ENCODE peak calls at places on chromosomes 2 and 18, in nine cellular contexts. One of them, this sample, is unnamed.

GRCh38 chr2:35976611-35977010 is 379.0 kb upstream of the CRIM1 start:
- DNase-seq in testis: no peak
- DNase-seq in GM06990: no peak
- DNase-seq in SK-MEL-5: no peak
- DNase-seq in M059J: no peak
- DNase-seq in NCI-H2081: no peak
- DNase-seq in amniotic stem cell: no peak
- DNase-seq in NB4: no peak
- DNase-seq in NCI-H524: no peak
- DNase-seq in this sample: no peak

GRCh38 chr2:36753706-36754221 is 57.3 kb downstream of the VIT start:
- DNase-seq in NCI-H524: no peak
- DNase-seq in NB4: no peak
- DNase-seq in SK-MEL-5: no peak
- DNase-seq in M059J: peak
- DNase-seq in NCI-H2081: no peak
- DNase-seq in testis: no peak
- DNase-seq in amniotic stem cell: no peak
- DNase-seq in GM06990: no peak
- DNase-seq in this sample: no peak

GRCh38 chr18:24271381-24272331 is 126.0 kb downstream of the OSBPL1A start:
- DNase-seq in GM06990: peak
- DNase-seq in NCI-H524: peak
- DNase-seq in SK-MEL-5: peak
- DNase-seq in NCI-H2081: peak
- DNase-seq in M059J: peak
- DNase-seq in amniotic stem cell: peak
- DNase-seq in NB4: peak
- DNase-seq in testis: peak
- DNase-seq in this sample: peak

GRCh38 chr2:206275274-206276160 is 1.1 kb downstream of the ZDBF2 start:
- DNase-seq in testis: no peak
- DNase-seq in M059J: peak
- DNase-seq in SK-MEL-5: peak
- DNase-seq in amniotic stem cell: no peak
- DNase-seq in NB4: peak
- DNase-seq in NCI-H524: peak
- DNase-seq in NCI-H2081: peak
- DNase-seq in GM06990: peak
- DNase-seq in this sample: peak

GRCh38 chr2:213490087-213490486 is 205.8 kb downstream of the SPAG16 start:
- DNase-seq in NCI-H524: peak
- DNase-seq in NB4: no peak
- DNase-seq in testis: no peak
- DNase-seq in NCI-H2081: no peak
- DNase-seq in M059J: peak
- DNase-seq in amniotic stem cell: no peak
- DNase-seq in GM06990: no peak
- DNase-seq in SK-MEL-5: peak
- DNase-seq in this sample: no peak

GRCh38 chr2:134338180-134338579 is 84.3 kb downstream of the MGAT5 start:
- DNase-seq in testis: no peak
- DNase-seq in NB4: no peak
- DNase-seq in SK-MEL-5: no peak
- DNase-seq in NCI-H524: no peak
- DNase-seq in M059J: no peak
- DNase-seq in GM06990: no peak
- DNase-seq in NCI-H2081: no peak
- DNase-seq in amniotic stem cell: no peak
- DNase-seq in this sample: no peak

GRCh38 chr2:180191352-180192124 is 184.4 kb upstream of the CWC22 start:
- DNase-seq in amniotic stem cell: no peak
- DNase-seq in SK-MEL-5: peak
- DNase-seq in M059J: peak
- DNase-seq in NCI-H524: no peak
- DNase-seq in NCI-H2081: no peak
- DNase-seq in NB4: no peak
- DNase-seq in testis: no peak
- DNase-seq in GM06990: no peak
- DNase-seq in this sample: no peak

GRCh38 chr2:10493636-10494281 is 45.6 kb upstream of the ODC1 start:
- DNase-seq in M059J: peak
- DNase-seq in GM06990: peak
- DNase-seq in amniotic stem cell: peak
- DNase-seq in SK-MEL-5: no peak
- DNase-seq in testis: no peak
- DNase-seq in NCI-H2081: no peak
- DNase-seq in NB4: peak
- DNase-seq in NCI-H524: no peak
- DNase-seq in this sample: peak

GRCh38 chr18:56083097-56083865 is 495.3 kb upstream of the TCF4 start:
- DNase-seq in SK-MEL-5: no peak
- DNase-seq in amniotic stem cell: no peak
- DNase-seq in testis: peak
- DNase-seq in GM06990: no peak
- DNase-seq in NB4: no peak
- DNase-seq in NCI-H2081: no peak
- DNase-seq in NCI-H524: no peak
- DNase-seq in M059J: no peak
- DNase-seq in this sample: no peak

GRCh38 chr2:88329815-88330603 is 122.5 kb downstream of the FOXI3 start:
- DNase-seq in testis: no peak
- DNase-seq in NB4: peak
- DNase-seq in SK-MEL-5: no peak
- DNase-seq in amniotic stem cell: no peak
- DNase-seq in GM06990: peak
- DNase-seq in NCI-H524: peak
- DNase-seq in NCI-H2081: peak
- DNase-seq in M059J: peak
- DNase-seq in this sample: no peak

GRCh38 chr2:177806025-177806424 is 266.6 kb downstream of the PDE11A start:
- DNase-seq in amniotic stem cell: no peak
- DNase-seq in testis: no peak
- DNase-seq in NCI-H2081: no peak
- DNase-seq in NCI-H524: no peak
- DNase-seq in SK-MEL-5: no peak
- DNase-seq in NB4: no peak
- DNase-seq in M059J: peak
- DNase-seq in GM06990: no peak
- DNase-seq in this sample: no peak

GRCh38 chr2:241226723-241227634 is 38.5 kb downstream of the ANO7 start:
- DNase-seq in NCI-H524: no peak
- DNase-seq in SK-MEL-5: no peak
- DNase-seq in testis: no peak
- DNase-seq in M059J: no peak
- DNase-seq in NB4: no peak
- DNase-seq in GM06990: no peak
- DNase-seq in NCI-H2081: no peak
- DNase-seq in amniotic stem cell: no peak
- DNase-seq in this sample: no peak

GRCh38 chr2:39140322-39140847 is 19.5 kb upstream of the SOS1 start:
- DNase-seq in SK-MEL-5: no peak
- DNase-seq in amniotic stem cell: no peak
- DNase-seq in NB4: peak
- DNase-seq in NCI-H524: no peak
- DNase-seq in testis: no peak
- DNase-seq in NCI-H2081: no peak
- DNase-seq in GM06990: no peak
- DNase-seq in M059J: no peak
- DNase-seq in this sample: no peak

GRCh38 chr18:79533146-79533545 is 137.4 kb downstream of the NFATC1 start:
- DNase-seq in SK-MEL-5: no peak
- DNase-seq in NCI-H2081: no peak
- DNase-seq in amniotic stem cell: no peak
- DNase-seq in GM06990: no peak
- DNase-seq in M059J: no peak
- DNase-seq in testis: no peak
- DNase-seq in NB4: no peak
- DNase-seq in NCI-H524: no peak
- DNase-seq in this sample: no peak

GRCh38 chr2:191001032-191001431 is 12.9 kb downstream of the STAT1 start:
- DNase-seq in testis: no peak
- DNase-seq in NB4: no peak
- DNase-seq in SK-MEL-5: no peak
- DNase-seq in NCI-H2081: no peak
- DNase-seq in GM06990: no peak
- DNase-seq in M059J: no peak
- DNase-seq in amniotic stem cell: no peak
- DNase-seq in NCI-H524: no peak
- DNase-seq in this sample: no peak